ENCODE peak calls at places on chromosomes 12 and 14, in nine cellular contexts. K is right cardiac atrium; Q is HepG2; N is mucosa of descending colon; Y is heart right ventricle; P is CD4-positive, CD25-positive, alpha-beta regulatory T cell; X is naive thymus-derived CD4-positive, alpha-beta T cell; M is aorta; S is pancreas. R is an unnamed sample. For H3K4me1, the result is how much of the 10 kb centered on the place peaks cover.

GRCh38 chr12:113112043-113112899 is 23.3 kb downstream of the RASAL1 start:
- ATAC-seq in K (no peak), Q (no peak), N (no peak), Y (no peak), P (no peak), X (no peak), M (no peak), S (no peak), R (no peak)

GRCh38 chr12:92859650-92860386 is 69.3 kb downstream of the EEA1 start:
- ATAC-seq in K (no peak), Q (peak), N (peak), Y (no peak), P (no peak), X (no peak), M (no peak), S (peak), R (no peak)

GRCh38 chr12:14647028-14647750 is 49.2 kb downstream of the GUCY2C start:
- ATAC-seq in K (no peak), Q (no peak), N (no peak), Y (no peak), P (no peak), X (no peak), M (no peak), S (no peak), R (no peak)

GRCh38 chr14:71967709-71968108 is 35.5 kb downstream of the RGS6 start:
- ATAC-seq in K (no peak), Q (no peak), N (no peak), Y (no peak), P (no peak), X (no peak), M (no peak), S (no peak), R (no peak)

GRCh38 chr14:100546051-100546443 is 41.2 kb downstream of the BEGAIN start:
- ATAC-seq in K (peak), Q (no peak), N (no peak), Y (peak), P (peak), X (no peak), M (peak), S (no peak), R (peak)

GRCh38 chr14:95128140-95128539 is 29.2 kb downstream of the DICER1 start:
- ATAC-seq in K (no peak), Q (no peak), N (no peak), Y (no peak), P (no peak), X (no peak), M (no peak), S (peak), R (no peak)

GRCh38 chr12:3305904-3306619 is 184.9 kb upstream of the PRMT8 start:
- ATAC-seq in K (no peak), Q (no peak), N (no peak), Y (no peak), P (no peak), X (no peak), M (no peak), S (no peak), R (no peak)

GRCh38 chr14:21999400-21999799 is 325.8 kb upstream of the OR4E1 start:
- ATAC-seq in K (no peak), Q (no peak), N (no peak), Y (no peak), P (no peak), X (no peak), M (no peak), S (no peak), R (no peak)

GRCh38 chr12:53267309-53268008 is 640 bp upstream of the ESPL1 start:
- ATAC-seq in K (no peak), Q (peak), N (peak), Y (peak), P (peak), X (peak), M (no peak), S (peak), R (peak)

GRCh38 chr12:93664573-93665138 is 12.5 kb upstream of the CRADD start:
- ATAC-seq in K (no peak), Q (no peak), N (no peak), Y (no peak), P (no peak), X (no peak), M (no peak), S (no peak), R (no peak)

GRCh38 chr14:69674546-69675245 is 63.3 kb downstream of the SUSD6 start:
- ATAC-seq in K (peak), Q (no peak), N (no peak), Y (peak), P (no peak), X (no peak), M (peak), S (peak), R (no peak)
- H3K4me1 ChIP-seq in K (under half), Q (under half), N (under half), Y (half or more), P (half or more), X (half or more), M (under half), S (under half), R (half or more)

DNA sequence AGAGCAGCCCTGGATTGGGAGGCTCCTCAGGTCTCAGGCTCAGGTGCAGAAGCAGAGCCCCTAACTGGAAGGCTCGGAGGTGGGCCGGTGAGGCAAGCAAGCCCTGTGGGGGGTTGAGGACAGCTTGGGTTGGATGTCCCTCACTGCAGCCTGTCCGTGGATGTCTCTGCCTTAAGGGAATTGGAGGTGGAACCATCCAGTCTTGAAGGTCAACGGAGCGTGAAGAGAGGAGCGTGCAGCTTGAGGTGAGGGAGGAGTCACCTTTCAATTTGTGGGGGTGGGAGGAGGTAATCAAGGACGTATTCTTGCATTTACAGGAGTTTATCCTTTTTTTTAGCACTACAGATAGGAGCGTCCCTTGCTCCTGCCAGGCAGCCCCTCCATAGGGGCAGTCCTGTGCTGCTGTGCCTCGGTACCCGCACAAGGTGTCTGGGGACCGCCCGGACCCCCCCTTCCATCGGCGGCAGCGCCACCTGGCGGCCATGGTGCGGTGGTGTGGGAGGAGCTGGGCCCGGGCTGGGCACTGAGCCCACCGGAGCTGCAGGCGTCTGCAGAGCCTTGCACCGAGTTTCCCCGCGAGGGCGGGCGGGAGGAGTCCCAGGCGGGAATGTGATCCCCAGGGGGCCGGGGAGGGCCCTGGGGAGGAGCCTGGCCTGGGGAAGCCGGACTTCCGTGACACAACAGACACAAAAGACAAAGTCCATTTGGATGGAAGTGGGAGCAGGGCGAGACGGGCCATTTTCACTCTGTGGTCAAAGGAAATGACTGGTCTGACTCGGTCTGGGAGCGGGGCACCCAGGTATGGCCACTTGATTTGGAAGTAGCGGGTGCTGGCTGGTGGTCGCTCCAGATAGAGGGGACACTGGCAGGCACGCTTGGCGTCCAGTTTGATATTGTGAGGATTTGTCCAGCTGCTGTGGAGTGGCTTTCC is 884 bp downstream of the DNAJC22 start:
- ATAC-seq in K (peak), Q (peak), N (peak), Y (peak), P (peak), X (peak), M (peak), S (peak), R (peak)
- H3K4me3 ChIP-seq in K (peak), Q (peak), N (no peak), Y (peak), P (peak), X (peak), M (no peak), S (peak), R (no peak)

GRCh38 chr12:2138871-2139308 is 86.1 kb downstream of the CACNA1C start:
- ATAC-seq in K (no peak), Q (no peak), N (peak), Y (no peak), P (no peak), X (no peak), M (no peak), S (no peak), R (no peak)

GRCh38 chr12:2139651-2140050 is 86.9 kb downstream of the CACNA1C start:
- ATAC-seq in K (no peak), Q (no peak), N (no peak), Y (no peak), P (no peak), X (no peak), M (no peak), S (no peak), R (no peak)

GRCh38 chr12:2137707-2138106 is 84.9 kb downstream of the CACNA1C start:
- ATAC-seq in K (peak), Q (peak), N (peak), Y (peak), P (no peak), X (no peak), M (peak), S (no peak), R (no peak)

GRCh38 chr12:2138294-2138693 is 85.5 kb downstream of the CACNA1C start:
- ATAC-seq in K (peak), Q (no peak), N (peak), Y (no peak), P (no peak), X (no peak), M (peak), S (no peak), R (no peak)

DNA sequence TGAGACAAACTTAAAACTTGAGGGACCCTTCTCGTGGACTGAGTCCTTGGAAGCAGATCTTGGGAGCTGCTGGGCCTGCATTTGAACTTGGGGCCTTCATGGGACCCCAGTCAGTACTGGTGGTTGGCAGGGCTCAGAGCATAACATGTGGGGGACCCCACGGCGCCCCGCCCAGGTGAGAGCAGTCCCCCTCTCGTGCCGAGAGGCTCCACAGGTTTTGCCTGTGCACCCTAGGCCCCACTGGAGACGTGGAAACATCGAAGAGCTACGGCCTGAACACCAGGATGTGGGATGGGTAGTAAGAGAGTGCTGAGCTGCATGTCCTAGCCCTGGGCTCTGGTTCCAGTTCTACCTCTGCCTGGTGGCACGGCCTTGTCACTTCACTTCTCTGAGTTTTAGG is 84.1 kb downstream of the CACNA1C start:
- ATAC-seq in K (no peak), Q (no peak), N (no peak), Y (no peak), P (no peak), X (no peak), M (peak), S (no peak), R (no peak)
- H3K4me1 ChIP-seq in K (under half), Q (under half), N (under half), Y (half or more), P (under half), X (under half), M (under half), S (under half), R (under half)

GRCh38 chr14:103121161-103121845 is 2.0 kb upstream of the TNFAIP2 start:
- ATAC-seq in K (peak), Q (peak), N (peak), Y (peak), P (no peak), X (peak), M (peak), S (peak), R (peak)
- H3K4me3 ChIP-seq in K (no peak), Q (no peak), N (no peak), Y (peak), P (no peak), X (no peak), M (no peak), S (peak), R (no peak)

DNA sequence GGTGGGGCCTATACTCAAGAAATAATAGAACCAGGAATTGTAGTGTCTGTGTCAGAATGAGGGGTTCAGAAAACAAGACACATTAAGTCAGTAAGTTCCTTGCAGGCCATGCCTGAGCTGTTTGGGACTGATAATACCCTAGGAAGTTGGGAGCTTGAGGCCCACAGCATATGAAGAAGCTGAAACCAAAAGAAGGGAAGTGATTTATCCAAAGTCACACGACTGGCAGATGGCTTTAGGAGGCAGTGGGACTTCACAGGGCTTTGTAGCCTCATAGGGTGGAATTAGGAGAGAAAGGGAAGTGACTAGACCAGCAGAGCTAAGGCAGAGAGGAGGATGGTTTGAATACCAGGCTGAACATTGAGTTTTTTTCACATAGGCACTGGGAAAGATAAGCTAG is 56.6 kb upstream of the SRSF5 start:
- ATAC-seq in K (no peak), Q (no peak), N (no peak), Y (peak), P (no peak), X (peak), M (no peak), S (no peak), R (no peak)
- H3K4me1 ChIP-seq in K (under half), Q (under half), N (under half), Y (under half), P (under half), X (under half), M (under half), S (under half), R (under half)

GRCh38 chr14:73763396-73763795 is 49.2 kb upstream of the PNMA1 start:
- ATAC-seq in K (no peak), Q (peak), N (peak), Y (no peak), P (no peak), X (no peak), M (no peak), S (peak), R (no peak)

GRCh38 chr14:73762375-73762822 is 48.2 kb upstream of the PNMA1 start:
- ATAC-seq in K (no peak), Q (no peak), N (no peak), Y (no peak), P (no peak), X (no peak), M (no peak), S (no peak), R (no peak)

GRCh38 chr14:73761621-73762355 is 47.6 kb upstream of the PNMA1 start:
- ATAC-seq in K (no peak), Q (no peak), N (no peak), Y (no peak), P (no peak), X (no peak), M (no peak), S (no peak), R (no peak)

GRCh38 chr14:73764881-73765280 is 50.7 kb upstream of the PNMA1 start:
- ATAC-seq in K (peak), Q (no peak), N (peak), Y (peak), P (no peak), X (no peak), M (peak), S (peak), R (no peak)

DNA sequence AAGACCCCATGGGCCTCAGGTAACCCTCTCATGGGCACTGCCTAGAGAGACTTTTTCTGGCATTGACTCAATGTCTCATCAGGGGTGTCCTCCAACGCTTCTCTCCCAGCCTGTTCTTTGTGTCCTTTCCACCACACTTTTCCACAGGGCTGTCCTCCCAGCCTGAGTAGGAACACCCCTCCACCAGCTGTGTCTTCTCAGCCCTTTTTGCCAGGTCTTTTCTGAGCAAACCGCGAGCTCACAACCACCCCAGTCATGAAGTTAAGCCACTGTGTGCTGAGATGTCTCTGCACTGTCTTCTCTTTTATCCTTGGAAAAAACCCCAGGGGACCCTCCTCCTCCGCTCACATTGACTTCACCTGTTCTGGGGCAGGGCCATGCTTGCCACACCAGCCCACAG is 50.2 kb upstream of the PNMA1 start:
- ATAC-seq in K (no peak), Q (no peak), N (no peak), Y (no peak), P (no peak), X (no peak), M (no peak), S (no peak), R (no peak)
- H3K4me3 ChIP-seq in K (no peak), Q (no peak), N (no peak), Y (no peak), P (no peak), X (no peak), M (no peak), S (no peak), R (no peak)

DNA sequence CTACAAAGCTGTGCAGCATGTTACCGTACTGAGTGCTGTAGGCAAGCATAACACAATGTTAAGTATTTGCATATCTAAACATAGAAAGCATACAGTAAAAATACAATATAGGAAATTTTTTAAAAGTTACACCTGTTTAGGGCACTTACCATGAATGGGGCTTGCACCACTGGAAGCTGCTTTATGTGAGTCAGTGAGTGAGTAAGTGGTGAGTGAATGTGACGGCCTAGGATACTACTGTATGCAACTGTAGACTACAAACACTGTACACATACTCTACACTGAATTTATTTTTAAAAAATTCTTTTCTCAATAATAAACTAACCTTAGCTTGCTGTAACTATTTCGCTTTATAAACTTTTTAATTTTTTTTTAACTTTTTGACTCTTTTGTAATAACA is 82.1 kb upstream of the FSCB start:
- ATAC-seq in K (no peak), Q (no peak), N (no peak), Y (no peak), P (no peak), X (no peak), M (no peak), S (no peak), R (no peak)
- H3K4me1 ChIP-seq in K (under half), Q (under half), N (under half), Y (under half), P (under half), X (under half), M (under half), S (under half), R (under half)

R was measured in gastroesophageal sphincter.